ENCODE peak calls at places on chromosomes 7 and 10, in eight cellular contexts. W, C, O, Q, A, M, Y and K are unnamed samples.

GRCh38 chr7:12031638-12032037 is 179.5 kb upstream of the TMEM106B start:
- DNase-seq in A (peak; percentile 71), C (no peak), Q (no peak), W (no peak), O (no peak), M (no peak), Y (no peak), K (no peak)

GRCh38 chr7:23349484-23350157 is 50.5 kb downstream of the MALSU1 start:
- DNase-seq in M (no peak), O (no peak), Q (no peak), A (peak; percentile 91), Y (no peak), W (no peak), C (no peak), K (no peak)

GRCh38 chr10:125035136-125035535 is 93.2 kb downstream of the ZRANB1 start:
- DNase-seq in O (no peak), Q (no peak), C (no peak), Y (no peak), M (no peak), A (peak; percentile 90), W (no peak), K (no peak)

GRCh38 chr10:12376211-12376610 is 26.9 kb downstream of the CAMK1D start:
- DNase-seq in Q (no peak), M (no peak), Y (no peak), A (no peak), O (no peak), C (no peak), W (no peak), K (no peak)

GRCh38 chr7:159075563-159076238 is 69.0 kb downstream of the VIPR2 start:
- DNase-seq in C (no peak), A (no peak), Y (no peak), M (peak; percentile 71), O (peak; percentile 38), W (no peak), Q (peak; percentile 70), K (no peak)

GRCh38 chr7:22319424-22320403 is 37.2 kb downstream of the RAPGEF5 start:
- DNase-seq in Q (no peak), O (no peak), M (no peak), W (no peak), A (peak; percentile 47), C (no peak), Y (no peak), K (no peak)

GRCh38 chr7:158710651-158711102 is 6.1 kb upstream of the NCAPG2 start:
- DNase-seq in Q (no peak), A (no peak), O (no peak), W (no peak), C (peak; percentile 78), M (no peak), Y (no peak), K (peak; percentile 43)

GRCh38 chr7:51139796-51140195 is 176.8 kb downstream of the COBL start:
- DNase-seq in Q (no peak), Y (no peak), O (no peak), C (no peak), W (no peak), A (peak; percentile 71), M (no peak), K (no peak)

GRCh38 chr7:137801003-137801402 is 45.8 kb downstream of the DGKI start:
- DNase-seq in Q (no peak), O (no peak), C (no peak), A (peak; percentile 28), Y (no peak), M (no peak), W (no peak), K (no peak)

GRCh38 chr7:155462163-155462735 is 4.3 kb downstream of the EN2 start:
- DNase-seq in Q (no peak), Y (no peak), C (no peak), M (no peak), A (no peak), O (no peak), W (no peak), K (no peak)

GRCh38 chr10:98316661-98317060 is 48.7 kb upstream of the LOXL4 start:
- DNase-seq in C (no peak), Y (no peak), W (no peak), A (peak; percentile 49), O (no peak), M (no peak), Q (no peak), K (no peak)

GRCh38 chr7:74542558-74543117 is 88.9 kb downstream of the GTF2IRD1 start:
- DNase-seq in W (no peak), Y (peak; percentile 33), Q (peak; percentile 76), C (no peak), A (no peak), M (no peak), O (no peak), K (no peak)

GRCh38 chr7:105277341-105277740 is 111.4 kb downstream of the SRPK2 start:
- DNase-seq in Q (no peak), O (no peak), M (no peak), Y (no peak), W (no peak), C (no peak), A (peak; percentile 71), K (no peak)

GRCh38 chr7:90607196-90607595 is 11.1 kb downstream of the CDK14 start:
- DNase-seq in M (no peak), C (no peak), A (peak; percentile 49), Y (no peak), Q (no peak), O (no peak), W (no peak), K (no peak)

GRCh38 chr7:103480771-103481170 is 34.8 kb upstream of the SLC26A5 start:
- DNase-seq in M (no peak), C (no peak), W (no peak), Y (no peak), Q (no peak), A (no peak), O (no peak), K (no peak)

GRCh38 chr10:66591865-66592264 is 334.0 kb upstream of the LRRTM3 start:
- DNase-seq in W (no peak), O (no peak), Y (no peak), M (no peak), A (peak; percentile 98), Q (no peak), C (no peak), K (no peak)

GRCh38 chr10:66587680-66588050 is 338.2 kb upstream of the LRRTM3 start:
- DNase-seq in M (no peak), Q (no peak), W (no peak), A (no peak), C (no peak), Y (no peak), O (no peak), K (no peak)

GRCh38 chr10:66586897-66587679 is 338.7 kb upstream of the LRRTM3 start:
- DNase-seq in A (no peak), Y (no peak), M (no peak), W (no peak), Q (no peak), O (no peak), C (no peak), K (no peak)

DNA sequence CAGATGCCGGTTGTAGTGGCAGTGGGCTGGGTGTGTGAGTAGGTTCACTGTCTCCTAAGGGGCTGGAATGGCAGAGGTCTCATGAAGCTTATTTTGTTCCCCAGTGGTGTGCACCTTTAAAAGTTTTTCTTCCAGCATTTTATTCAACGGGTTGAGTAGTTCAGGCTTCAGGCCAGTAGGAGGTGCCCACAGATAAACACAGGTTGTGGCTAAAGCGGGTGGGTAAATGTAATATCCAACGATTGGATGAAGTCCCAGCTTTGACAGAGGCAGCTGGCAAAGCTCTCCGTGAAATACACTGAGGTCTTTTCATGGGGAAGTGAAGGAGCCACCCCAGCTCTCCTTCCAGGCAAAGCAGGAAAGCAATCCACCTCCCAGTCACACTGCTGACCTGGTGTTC is 339.8 kb upstream of the LRRTM3 start:
- DNase-seq in Q (no peak), Y (no peak), O (no peak), M (no peak), A (peak; percentile 83), W (no peak), C (no peak), K (no peak)
- TF ChIP-seq CTCF in Q (no peak), Y (no peak), O (no peak), M (no peak), A (peak; percentile 91), W (no peak), C (no peak), K (no peak)

GRCh38 chr10:122083478-122084025 is 94.6 kb downstream of the TACC2 start:
- DNase-seq in M (no peak), Y (no peak), Q (peak; percentile 83), C (no peak), A (no peak), W (no peak), O (no peak), K (no peak)
- TF ChIP-seq CTCF in M (no peak), Y (no peak), Q (no peak), C (no peak), A (no peak), W (no peak), O (no peak), K (no peak)

DNA sequence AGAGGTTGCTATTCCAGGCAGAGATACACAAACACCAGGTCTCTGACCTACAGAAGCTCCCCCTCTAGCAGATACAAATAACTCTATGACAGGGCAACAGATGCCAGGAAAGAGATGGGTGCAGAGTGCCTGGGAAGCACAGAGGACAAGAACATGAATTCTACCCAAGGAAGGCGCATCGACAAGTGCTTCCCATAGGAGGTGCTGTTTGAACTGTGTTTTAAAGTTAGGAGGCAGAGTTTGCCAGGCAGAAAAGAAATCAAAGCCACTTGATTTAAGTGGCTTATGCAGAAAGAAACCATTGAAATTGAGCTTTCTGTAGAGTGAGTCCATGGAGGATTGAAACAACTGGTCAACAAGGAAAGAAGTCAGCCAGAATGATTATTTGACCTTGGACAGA is 35.3 kb upstream of the EGR2 start:
- DNase-seq in O (no peak), Y (no peak), A (peak; percentile 86), W (no peak), M (no peak), Q (no peak), C (no peak), K (no peak)
- TF ChIP-seq CTCF in O (no peak), Y (no peak), A (peak; percentile 98), W (no peak), M (no peak), Q (no peak), C (no peak), K (peak; percentile 37)

DNA sequence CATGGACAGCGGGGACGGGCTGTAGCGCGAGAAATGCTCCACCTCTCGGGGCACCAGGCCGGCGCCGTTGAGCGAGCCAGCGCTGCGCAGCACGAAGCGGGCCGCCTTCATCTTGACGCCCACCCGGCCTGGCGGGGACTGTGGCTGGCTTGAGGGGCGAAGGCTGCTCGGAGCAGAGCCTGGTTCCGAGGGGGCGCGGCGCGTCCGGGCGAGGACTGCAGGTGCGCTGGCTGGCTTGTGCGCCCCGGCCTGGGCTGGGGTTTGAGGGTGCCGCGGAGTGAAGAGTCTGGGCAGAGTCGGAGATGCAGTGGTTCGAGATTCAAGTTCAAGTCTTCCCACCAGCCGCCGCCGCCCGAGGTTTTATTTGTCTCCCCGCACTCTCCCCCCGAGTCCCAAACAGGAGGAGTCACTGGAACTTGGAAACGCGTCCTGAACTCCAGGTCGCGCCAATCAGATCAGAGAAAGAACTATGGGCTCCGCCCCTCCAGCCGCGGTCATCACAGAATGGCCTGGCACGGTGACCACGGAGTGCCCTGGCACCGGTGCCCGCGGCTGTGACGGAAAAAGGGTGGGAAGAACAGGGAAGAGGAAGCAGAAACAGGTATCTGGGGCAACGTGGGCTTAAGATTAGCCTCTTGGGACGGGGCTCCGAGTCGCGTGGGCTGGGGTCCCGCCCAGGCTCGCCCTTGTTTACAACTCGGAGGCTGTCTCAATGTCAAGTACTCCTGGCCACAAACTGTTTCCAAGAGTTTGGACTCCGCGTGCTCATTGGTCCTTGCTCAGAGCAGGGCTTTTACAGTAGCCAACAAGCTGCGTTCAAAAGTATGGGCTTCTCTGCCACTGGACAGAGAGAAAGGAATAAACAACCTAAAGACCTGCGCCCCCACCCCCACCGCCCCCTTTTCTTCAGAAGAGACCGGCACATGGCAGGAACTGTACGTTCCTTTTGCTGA is at the start of gene PDK4:
- DNase-seq in O (peak; percentile 92), Y (peak; percentile 97), Q (peak; percentile 97), W (no peak), C (no peak), A (peak; percentile 73), M (peak; percentile 99), K (no peak)
- TF ChIP-seq CTCF in O (no peak), Y (peak; percentile 2), Q (no peak), W (no peak), C (no peak), A (no peak), M (no peak), K (no peak)